ENCODE peak calls at places on chromosome 13, in ten cellular contexts. U, F, Y, N, Q, J, E, P, S and O are unnamed samples.

GRCh38 chr13:42279080-42279479 is 7.1 kb downstream of the AKAP11 start:
- DNase-seq in E (no peak), P (no peak), U (no peak), F (no peak), S (no peak), N (no peak), J (no peak), Y (no peak), Q (no peak), O (no peak)

GRCh38 chr13:21175656-21176194 is 627 bp downstream of the SKA3 start:
- DNase-seq in P (no peak), N (no peak), J (no peak), Q (no peak), Y (peak; percentile 48), E (no peak), S (no peak), U (no peak), F (no peak), O (no peak)

GRCh38 chr13:94169783-94170513 is 309.5 kb downstream of the DCT start:
- DNase-seq in J (no peak), Y (no peak), E (peak; percentile 85), N (no peak), P (no peak), S (no peak), Q (no peak), U (no peak), F (no peak), O (peak; percentile 33)

GRCh38 chr13:48235100-48235813 is 2.3 kb downstream of the ITM2B start:
- DNase-seq in S (peak; percentile 62), P (peak; percentile 37), Q (no peak), N (no peak), F (peak; percentile 32), U (no peak), E (no peak), Y (peak; percentile 42), J (no peak), O (peak; percentile 63)

GRCh38 chr13:22427041-22427440 is 753.7 kb upstream of the SGCG start:
- DNase-seq in U (no peak), Y (no peak), F (no peak), P (no peak), S (no peak), N (no peak), J (no peak), Q (no peak), E (no peak), O (no peak)

GRCh38 chr13:103878891-103879605 is 812.8 kb upstream of the SLC10A2 start:
- DNase-seq in Q (no peak), Y (no peak), N (no peak), P (no peak), F (no peak), J (no peak), S (no peak), U (no peak), E (no peak), O (no peak)

GRCh38 chr13:66716502-66716901 is 513.6 kb downstream of the PCDH9 start:
- DNase-seq in Y (no peak), J (no peak), N (no peak), S (no peak), E (no peak), F (no peak), Q (no peak), U (no peak), P (no peak), O (no peak)

GRCh38 chr13:66778461-66778860 is 451.7 kb downstream of the PCDH9 start:
- DNase-seq in U (no peak), Q (no peak), N (no peak), J (no peak), F (no peak), E (no peak), S (no peak), P (no peak), Y (peak; percentile 10), O (no peak)

GRCh38 chr13:51523082-51523518 is 61.2 kb upstream of the WDFY2 start:
- DNase-seq in N (no peak), U (no peak), E (no peak), S (peak; percentile 77), Q (no peak), J (no peak), Y (peak; percentile 63), P (no peak), F (peak; percentile 72), O (peak; percentile 23)

GRCh38 chr13:26050568-26051230 is 1.1 kb downstream of the SHISA2 start:
- DNase-seq in U (no peak), F (no peak), J (no peak), Y (no peak), S (peak; percentile 48), Q (no peak), N (no peak), P (no peak), E (no peak), O (peak; percentile 72)

GRCh38 chr13:30401347-30401746 is 20.9 kb upstream of the UBE2L5 start:
- DNase-seq in U (no peak), E (no peak), N (no peak), P (no peak), S (no peak), Q (no peak), Y (no peak), J (no peak), F (no peak), O (no peak)

GRCh38 chr13:99442273-99442895 is 58.9 kb upstream of the TM9SF2 start:
- DNase-seq in F (peak; percentile 64), Q (peak; percentile 32), J (peak; percentile 57), N (no peak), E (no peak), S (peak; percentile 16), P (peak; percentile 38), U (no peak), Y (peak; percentile 62), O (peak; percentile 31)

GRCh38 chr13:102645701-102646100 is 48.9 kb downstream of the TPP2 start:
- DNase-seq in P (no peak), S (no peak), F (no peak), E (no peak), U (no peak), J (no peak), N (no peak), Q (no peak), Y (no peak), O (no peak)

GRCh38 chr13:109764474-109765292 is 21.7 kb downstream of the IRS2 start:
- DNase-seq in E (no peak), F (no peak), J (no peak), S (peak; percentile 59), N (no peak), P (no peak), Q (no peak), U (no peak), Y (no peak), O (no peak)

GRCh38 chr13:27194895-27195764 is 23.5 kb upstream of the USP12 start:
- DNase-seq in J (no peak), E (no peak), Y (peak; percentile 83), P (no peak), N (no peak), F (peak; percentile 95), U (no peak), Q (peak; percentile 60), S (peak; percentile 91), O (no peak)

GRCh38 chr13:51311957-51312520 is 27.5 kb upstream of the SERPINE3 start:
- DNase-seq in N (no peak), Q (no peak), E (no peak), J (no peak), F (no peak), U (no peak), S (no peak), Y (no peak), P (no peak), O (no peak)

DNA sequence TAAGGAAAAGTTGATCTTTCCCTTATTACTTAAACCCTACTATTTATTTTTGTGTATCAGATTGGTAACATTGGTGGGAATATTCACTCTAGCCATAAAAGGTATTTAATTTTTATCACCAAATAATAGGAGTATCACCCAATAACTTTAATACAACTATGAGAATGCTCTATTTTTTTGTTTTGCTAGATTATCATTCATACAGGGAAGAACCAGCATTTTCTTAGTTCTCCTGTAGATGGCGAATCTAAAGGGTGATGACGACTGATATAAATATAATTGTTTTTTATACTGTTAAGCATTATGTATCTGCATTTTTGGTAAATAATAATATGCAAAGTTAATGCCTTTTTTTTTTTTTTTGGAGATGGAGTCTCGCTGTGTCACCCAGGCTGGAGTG is 7.9 kb upstream of the FRY start:
- DNase-seq in Q (no peak), N (no peak), J (no peak), S (no peak), E (no peak), F (peak; percentile 22), U (no peak), P (no peak), Y (peak; percentile 36), O (no peak)
- TF ChIP-seq CTCF in Q (no peak), N (no peak), J (no peak), S (peak; percentile 30), E (no peak), F (peak; percentile 37), U (peak; percentile 31), P (no peak), Y (no peak), O (no peak)

GRCh38 chr13:46039421-46040036 is 13.0 kb downstream of the ZC3H13 start:
- DNase-seq in F (no peak), Y (peak; percentile 86), U (no peak), P (no peak), J (no peak), E (no peak), N (no peak), S (no peak), Q (no peak), O (no peak)
- H3K9me3 ChIP-seq in F (no peaks in the 10 kb centered on the region), Y (no peaks in the 10 kb centered on the region), U (no peaks in the 10 kb centered on the region), P (no peaks in the 10 kb centered on the region), J (no peaks in the 10 kb centered on the region), E (no peaks in the 10 kb centered on the region), N (no peaks in the 10 kb centered on the region), S (no peaks in the 10 kb centered on the region), Q (no peaks in the 10 kb centered on the region), O (no peaks in the 10 kb centered on the region)

DNA sequence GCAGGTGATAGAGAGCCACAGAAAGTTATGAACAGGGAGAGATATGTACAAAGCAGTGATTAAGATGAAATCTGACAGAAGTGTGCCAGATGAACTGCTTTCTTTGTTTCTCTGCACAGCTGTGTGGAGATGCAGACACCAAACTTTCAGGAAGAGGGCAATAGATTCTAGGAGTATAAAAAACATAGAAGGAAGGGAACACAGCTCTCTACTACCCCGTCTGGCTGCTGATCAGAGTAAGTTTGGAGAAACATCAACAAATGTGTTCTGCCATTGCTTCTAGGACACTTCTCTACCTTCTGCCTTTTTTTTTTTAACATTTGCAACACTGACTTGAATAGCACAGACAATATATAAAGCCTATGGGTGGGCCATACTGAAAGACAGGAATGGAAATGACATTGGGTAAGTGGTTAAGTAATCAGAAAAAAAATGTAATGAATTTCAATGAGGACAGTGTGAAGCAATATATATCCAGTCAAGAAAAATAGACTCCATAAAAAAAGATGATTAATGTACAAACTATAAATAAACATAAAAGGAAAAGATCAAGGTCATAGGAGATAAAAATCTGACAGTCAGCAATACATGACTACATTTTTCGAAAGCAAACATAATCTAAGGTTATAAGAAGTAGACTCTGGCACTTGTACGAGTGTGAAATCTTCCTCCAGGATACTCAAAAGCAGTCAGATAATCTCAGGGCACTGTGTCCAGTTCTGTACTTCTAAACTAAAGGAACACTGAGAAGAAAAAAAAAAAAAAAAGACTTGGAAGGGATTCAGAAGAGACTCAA is 21.4 kb downstream of the NUFIP1 start:
- DNase-seq in Q (no peak), U (no peak), J (no peak), E (no peak), F (peak; percentile 18), S (no peak), N (no peak), P (no peak), Y (peak; percentile 57), O (no peak)
- TF ChIP-seq CTCF in Q (no peak), U (no peak), J (no peak), E (no peak), F (peak; percentile 39), S (no peak), N (no peak), P (no peak), Y (peak; percentile 19), O (no peak)

GRCh38 chr13:112255550-112256120 is 120.5 kb upstream of the SPACA7 start:
- DNase-seq in U (no peak), S (no peak), Q (no peak), F (no peak), P (no peak), E (no peak), J (no peak), N (no peak), Y (no peak), O (no peak)
- H3K9me3 ChIP-seq in U (no peaks in the 10 kb centered on the region), S (peaks cover 33% of the 10 kb centered on the region), Q (no peaks in the 10 kb centered on the region), F (no peaks in the 10 kb centered on the region), P (no peaks in the 10 kb centered on the region), E (no peaks in the 10 kb centered on the region), J (no peaks in the 10 kb centered on the region), N (no peaks in the 10 kb centered on the region), Y (no peaks in the 10 kb centered on the region), O (no peaks in the 10 kb centered on the region)